ENCODE peak calls at places on chromosomes 13 and 19, in nine cellular contexts. One of them, this sample, is unnamed.

GRCh38 chr19:5738423-5738822 is 18.0 kb downstream of the CATSPERD start:
- DNase-seq in mucosa of descending colon: no peak
- DNase-seq in thoracic aorta: no peak
- DNase-seq in IMR-90: no peak
- DNase-seq in fibroblast of lung: no peak
- DNase-seq in prostate gland: no peak
- DNase-seq in tibial nerve: no peak
- DNase-seq in psoas muscle: no peak
- DNase-seq in transverse colon: no peak
- DNase-seq in this sample: no peak

GRCh38 chr19:2680808-2681207 is 21.7 kb downstream of the GNG7 start:
- DNase-seq in mucosa of descending colon: no peak
- DNase-seq in thoracic aorta: no peak
- DNase-seq in IMR-90: no peak
- DNase-seq in fibroblast of lung: no peak
- DNase-seq in prostate gland: no peak
- DNase-seq in tibial nerve: no peak
- DNase-seq in psoas muscle: no peak
- DNase-seq in transverse colon: no peak
- DNase-seq in this sample: no peak

GRCh38 chr19:38773469-38774177 is at the start of gene LGALS7:
- DNase-seq in mucosa of descending colon: no peak
- DNase-seq in thoracic aorta: no peak
- DNase-seq in IMR-90: no peak
- DNase-seq in fibroblast of lung: no peak
- DNase-seq in prostate gland: no peak
- DNase-seq in tibial nerve: no peak
- DNase-seq in psoas muscle: no peak
- DNase-seq in transverse colon: no peak
- DNase-seq in this sample: no peak

GRCh38 chr19:6066661-6067646 is 43.3 kb downstream of the RFX2 start:
- DNase-seq in mucosa of descending colon: peak; percentile 90
- DNase-seq in thoracic aorta: peak; percentile 96
- DNase-seq in IMR-90: peak; percentile 86
- DNase-seq in fibroblast of lung: peak; percentile 92
- DNase-seq in prostate gland: peak; percentile 88
- DNase-seq in tibial nerve: peak; percentile 88
- DNase-seq in psoas muscle: peak; percentile 85
- DNase-seq in transverse colon: peak; percentile 91
- DNase-seq in this sample: peak; percentile 71

GRCh38 chr13:37001921-37002250 is 1.3 kb downstream of the EXOSC8 start:
- DNase-seq in mucosa of descending colon: no peak
- DNase-seq in thoracic aorta: no peak
- DNase-seq in IMR-90: no peak
- DNase-seq in fibroblast of lung: no peak
- DNase-seq in prostate gland: no peak
- DNase-seq in tibial nerve: no peak
- DNase-seq in psoas muscle: no peak
- DNase-seq in transverse colon: no peak
- DNase-seq in this sample: no peak

GRCh38 chr13:29369060-29369743 is 226.3 kb downstream of the SLC7A1 start:
- DNase-seq in mucosa of descending colon: no peak
- DNase-seq in thoracic aorta: no peak
- DNase-seq in IMR-90: peak; percentile 34
- DNase-seq in fibroblast of lung: peak; percentile 23
- DNase-seq in prostate gland: peak; percentile 9
- DNase-seq in tibial nerve: no peak
- DNase-seq in psoas muscle: no peak
- DNase-seq in transverse colon: no peak
- DNase-seq in this sample: no peak

GRCh38 chr19:45091031-45091918 is 1.7 kb upstream of the PPP1R37 start:
- DNase-seq in mucosa of descending colon: peak; percentile 99
- DNase-seq in thoracic aorta: peak; percentile 94
- DNase-seq in IMR-90: peak; percentile 99
- DNase-seq in fibroblast of lung: peak; percentile 98
- DNase-seq in prostate gland: peak; percentile 99
- DNase-seq in tibial nerve: peak; percentile 98
- DNase-seq in psoas muscle: peak; percentile 98
- DNase-seq in transverse colon: peak; percentile 99
- DNase-seq in this sample: peak; percentile 88

GRCh38 chr19:54607782-54608150 is 14.3 kb downstream of the LILRA1 start:
- DNase-seq in mucosa of descending colon: no peak
- DNase-seq in thoracic aorta: no peak
- DNase-seq in IMR-90: no peak
- DNase-seq in fibroblast of lung: no peak
- DNase-seq in prostate gland: no peak
- DNase-seq in tibial nerve: no peak
- DNase-seq in psoas muscle: no peak
- DNase-seq in transverse colon: no peak
- DNase-seq in this sample: no peak

GRCh38 chr19:29884466-29884865 is 57.6 kb upstream of the URI1 start:
- DNase-seq in mucosa of descending colon: no peak
- DNase-seq in thoracic aorta: no peak
- DNase-seq in IMR-90: no peak
- DNase-seq in fibroblast of lung: no peak
- DNase-seq in prostate gland: no peak
- DNase-seq in tibial nerve: no peak
- DNase-seq in psoas muscle: no peak
- DNase-seq in transverse colon: no peak
- DNase-seq in this sample: peak; percentile 9

GRCh38 chr13:91747164-91747563 is 348.7 kb downstream of the GPC5 start:
- DNase-seq in mucosa of descending colon: no peak
- DNase-seq in thoracic aorta: no peak
- DNase-seq in IMR-90: no peak
- DNase-seq in fibroblast of lung: no peak
- DNase-seq in prostate gland: no peak
- DNase-seq in tibial nerve: no peak
- DNase-seq in psoas muscle: no peak
- DNase-seq in transverse colon: no peak
- DNase-seq in this sample: no peak

GRCh38 chr13:25874907-25875306 is 176.9 kb downstream of the SHISA2 start:
- DNase-seq in mucosa of descending colon: no peak
- DNase-seq in thoracic aorta: no peak
- DNase-seq in IMR-90: no peak
- DNase-seq in fibroblast of lung: no peak
- DNase-seq in prostate gland: no peak
- DNase-seq in tibial nerve: no peak
- DNase-seq in psoas muscle: no peak
- DNase-seq in transverse colon: peak; percentile 26
- DNase-seq in this sample: no peak

GRCh38 chr13:40220299-40220935 is 446.0 kb downstream of the FOXO1 start:
- DNase-seq in mucosa of descending colon: no peak
- DNase-seq in thoracic aorta: no peak
- DNase-seq in IMR-90: no peak
- DNase-seq in fibroblast of lung: peak; percentile 65
- DNase-seq in prostate gland: no peak
- DNase-seq in tibial nerve: no peak
- DNase-seq in psoas muscle: no peak
- DNase-seq in transverse colon: no peak
- DNase-seq in this sample: no peak

GRCh38 chr13:42266464-42266863 is 5.5 kb upstream of the AKAP11 start:
- DNase-seq in mucosa of descending colon: no peak
- DNase-seq in thoracic aorta: no peak
- DNase-seq in IMR-90: peak; percentile 79
- DNase-seq in fibroblast of lung: peak; percentile 59
- DNase-seq in prostate gland: no peak
- DNase-seq in tibial nerve: no peak
- DNase-seq in psoas muscle: no peak
- DNase-seq in transverse colon: no peak
- DNase-seq in this sample: no peak

GRCh38 chr13:30968734-30969335 is 36.4 kb downstream of the TEX26 start:
- DNase-seq in mucosa of descending colon: no peak
- DNase-seq in thoracic aorta: no peak
- DNase-seq in IMR-90: peak; percentile 55
- DNase-seq in fibroblast of lung: peak; percentile 80
- DNase-seq in prostate gland: no peak
- DNase-seq in tibial nerve: no peak
- DNase-seq in psoas muscle: no peak
- DNase-seq in transverse colon: no peak
- DNase-seq in this sample: no peak

GRCh38 chr19:40689339-40690049 is 957 bp downstream of the NUMBL start:
- DNase-seq in mucosa of descending colon: peak; percentile 74
- DNase-seq in thoracic aorta: no peak
- DNase-seq in IMR-90: no peak
- DNase-seq in fibroblast of lung: peak; percentile 30
- DNase-seq in prostate gland: no peak
- DNase-seq in tibial nerve: no peak
- DNase-seq in psoas muscle: peak; percentile 43
- DNase-seq in transverse colon: no peak
- DNase-seq in this sample: no peak

GRCh38 chr13:97710797-97711196 is 242.7 kb upstream of the IPO5 start:
- DNase-seq in mucosa of descending colon: no peak
- DNase-seq in thoracic aorta: no peak
- DNase-seq in IMR-90: no peak
- DNase-seq in fibroblast of lung: no peak
- DNase-seq in prostate gland: no peak
- DNase-seq in tibial nerve: no peak
- DNase-seq in psoas muscle: no peak
- DNase-seq in transverse colon: no peak
- DNase-seq in this sample: no peak

GRCh38 chr13:100156786-100157185 is 67.9 kb downstream of the PCCA start:
- DNase-seq in mucosa of descending colon: no peak
- DNase-seq in thoracic aorta: no peak
- DNase-seq in IMR-90: no peak
- DNase-seq in fibroblast of lung: peak; percentile 68
- DNase-seq in prostate gland: no peak
- DNase-seq in tibial nerve: no peak
- DNase-seq in psoas muscle: no peak
- DNase-seq in transverse colon: no peak
- DNase-seq in this sample: no peak

DNA sequence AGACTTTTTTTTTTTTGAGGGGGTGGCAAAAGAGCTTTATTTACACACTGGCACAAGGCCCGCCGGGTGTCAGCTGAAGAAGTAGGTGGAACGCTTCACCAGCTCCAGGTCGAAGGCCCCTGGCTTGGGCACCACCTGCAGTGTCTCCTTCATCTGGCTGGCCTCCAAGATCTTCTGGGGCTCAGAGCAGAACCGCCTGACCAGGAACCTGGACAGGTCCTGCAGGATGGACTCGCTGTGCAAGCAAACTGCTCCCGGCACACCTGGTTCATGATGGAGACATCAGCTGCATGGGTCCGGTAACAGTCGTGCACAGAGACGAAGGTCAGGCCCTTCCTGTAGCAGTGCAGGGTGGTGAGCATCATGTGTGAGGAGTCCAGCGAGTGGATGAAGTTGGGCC is 4.4 kb upstream of the CYP4F2 start:
- DNase-seq in mucosa of descending colon: no peak
- DNase-seq in thoracic aorta: no peak
- DNase-seq in IMR-90: no peak
- DNase-seq in fibroblast of lung: no peak
- DNase-seq in prostate gland: no peak
- DNase-seq in tibial nerve: no peak
- DNase-seq in psoas muscle: no peak
- DNase-seq in transverse colon: no peak
- DNase-seq in this sample: no peak
- H3K4me1 ChIP-seq in mucosa of descending colon: no peaks in the 10 kb centered on the region
- H3K4me1 ChIP-seq in thoracic aorta: no peaks in the 10 kb centered on the region
- H3K4me1 ChIP-seq in IMR-90: no peaks in the 10 kb centered on the region
- H3K4me1 ChIP-seq in fibroblast of lung: no peaks in the 10 kb centered on the region
- H3K4me1 ChIP-seq in prostate gland: no peaks in the 10 kb centered on the region
- H3K4me1 ChIP-seq in tibial nerve: no peaks in the 10 kb centered on the region
- H3K4me1 ChIP-seq in psoas muscle: no peaks in the 10 kb centered on the region
- H3K4me1 ChIP-seq in transverse colon: no peaks in the 10 kb centered on the region
- H3K4me1 ChIP-seq in this sample: no peaks in the 10 kb centered on the region

GRCh38 chr19:11236324-11237301 is 2.8 kb upstream of the ANGPTL8 start:
- DNase-seq in mucosa of descending colon: no peak
- DNase-seq in thoracic aorta: no peak
- DNase-seq in IMR-90: no peak
- DNase-seq in fibroblast of lung: no peak
- DNase-seq in prostate gland: no peak
- DNase-seq in tibial nerve: no peak
- DNase-seq in psoas muscle: no peak
- DNase-seq in transverse colon: no peak
- DNase-seq in this sample: no peak
- H3K4me3 ChIP-seq in mucosa of descending colon: no peak overlapping the region
- H3K4me3 ChIP-seq in thoracic aorta: no peak overlapping the region
- H3K4me3 ChIP-seq in IMR-90: no peak overlapping the region
- H3K4me3 ChIP-seq in fibroblast of lung: no peak overlapping the region
- H3K4me3 ChIP-seq in prostate gland: no peak overlapping the region
- H3K4me3 ChIP-seq in tibial nerve: no peak overlapping the region
- H3K4me3 ChIP-seq in psoas muscle: no peak overlapping the region
- H3K4me3 ChIP-seq in transverse colon: no peak overlapping the region
- H3K4me3 ChIP-seq in this sample: no peak overlapping the region

GRCh38 chr19:616732-617526 is 16.4 kb downstream of the POLRMT start:
- DNase-seq in mucosa of descending colon: no peak
- DNase-seq in thoracic aorta: no peak
- DNase-seq in IMR-90: no peak
- DNase-seq in fibroblast of lung: no peak
- DNase-seq in prostate gland: no peak
- DNase-seq in tibial nerve: no peak
- DNase-seq in psoas muscle: no peak
- DNase-seq in transverse colon: no peak
- DNase-seq in this sample: no peak
- H3K36me3 ChIP-seq in mucosa of descending colon: peaks cover 10% of the 10 kb centered on the region
- H3K36me3 ChIP-seq in thoracic aorta: peaks cover 30% of the 10 kb centered on the region
- H3K36me3 ChIP-seq in IMR-90: peaks cover 32% of the 10 kb centered on the region
- H3K36me3 ChIP-seq in fibroblast of lung: peaks cover 8% of the 10 kb centered on the region
- H3K36me3 ChIP-seq in prostate gland: no peaks in the 10 kb centered on the region
- H3K36me3 ChIP-seq in tibial nerve: peaks cover 53% of the 10 kb centered on the region
- H3K36me3 ChIP-seq in psoas muscle: peaks cover 47% of the 10 kb centered on the region
- H3K36me3 ChIP-seq in transverse colon: peaks cover 31% of the 10 kb centered on the region
- H3K36me3 ChIP-seq in this sample: peaks cover 38% of the 10 kb centered on the region

GRCh38 chr19:42219812-42220750 is at the start of gene ZNF526:
- DNase-seq in mucosa of descending colon: peak; percentile 99
- DNase-seq in thoracic aorta: peak; percentile 90
- DNase-seq in IMR-90: peak; percentile 97
- DNase-seq in fibroblast of lung: peak; percentile 95
- DNase-seq in prostate gland: peak; percentile 96
- DNase-seq in tibial nerve: peak; percentile 96
- DNase-seq in psoas muscle: peak; percentile 97
- DNase-seq in transverse colon: peak; percentile 98
- DNase-seq in this sample: peak; percentile 94

GRCh38 chr19:42214810-42215209 is 2.7 kb downstream of the DEDD2 start:
- DNase-seq in mucosa of descending colon: no peak
- DNase-seq in thoracic aorta: no peak
- DNase-seq in IMR-90: no peak
- DNase-seq in fibroblast of lung: no peak
- DNase-seq in prostate gland: no peak
- DNase-seq in tibial nerve: no peak
- DNase-seq in psoas muscle: no peak
- DNase-seq in transverse colon: no peak
- DNase-seq in this sample: no peak

GRCh38 chr19:42220751-42221097 is 612 bp downstream of the ZNF526 start:
- DNase-seq in mucosa of descending colon: no peak
- DNase-seq in thoracic aorta: no peak
- DNase-seq in IMR-90: no peak
- DNase-seq in fibroblast of lung: no peak
- DNase-seq in prostate gland: no peak
- DNase-seq in tibial nerve: no peak
- DNase-seq in psoas muscle: no peak
- DNase-seq in transverse colon: no peak
- DNase-seq in this sample: no peak

GRCh38 chr19:42217522-42218442 is at the start of gene DEDD2:
- DNase-seq in mucosa of descending colon: peak; percentile 100
- DNase-seq in thoracic aorta: peak; percentile 95
- DNase-seq in IMR-90: peak; percentile 99
- DNase-seq in fibroblast of lung: peak; percentile 97
- DNase-seq in prostate gland: peak; percentile 97
- DNase-seq in tibial nerve: peak; percentile 94
- DNase-seq in psoas muscle: peak; percentile 98
- DNase-seq in transverse colon: peak; percentile 99
- DNase-seq in this sample: peak; percentile 96

GRCh38 chr19:42216653-42217521 is 590 bp downstream of the DEDD2 start:
- DNase-seq in mucosa of descending colon: peak; percentile 72
- DNase-seq in thoracic aorta: no peak
- DNase-seq in IMR-90: peak; percentile 16
- DNase-seq in fibroblast of lung: peak; percentile 36
- DNase-seq in prostate gland: no peak
- DNase-seq in tibial nerve: no peak
- DNase-seq in psoas muscle: peak; percentile 45
- DNase-seq in transverse colon: peak; percentile 51
- DNase-seq in this sample: peak; percentile 74
- H3K4me1 ChIP-seq in mucosa of descending colon: peaks cover 34% of the 10 kb centered on the region
- H3K4me1 ChIP-seq in thoracic aorta: peaks cover 25% of the 10 kb centered on the region
- H3K4me1 ChIP-seq in IMR-90: peaks cover 11% of the 10 kb centered on the region
- H3K4me1 ChIP-seq in fibroblast of lung: peaks cover 8% of the 10 kb centered on the region
- H3K4me1 ChIP-seq in prostate gland: peaks cover 22% of the 10 kb centered on the region
- H3K4me1 ChIP-seq in tibial nerve: no peaks in the 10 kb centered on the region
- H3K4me1 ChIP-seq in psoas muscle: peaks cover 42% of the 10 kb centered on the region
- H3K4me1 ChIP-seq in transverse colon: peaks cover 34% of the 10 kb centered on the region
- H3K4me1 ChIP-seq in this sample: peaks cover 34% of the 10 kb centered on the region